ENCODE peak calls at places on chromosome 22, in nine cellular contexts. T is activated CD4-positive, alpha-beta memory T cell treated with anti-CD3 and anti-CD28 coated beads, Interleukin-2, amount 10 ng/mL, durations not matched to agents 7 days and 5 days; O is putamen; Y is stimulated activated CD4-positive, alpha-beta T cell treated with anti-CD3 and anti-CD28 coated beads, Interleukin-1b, Interleukin-23, amount 100 ng/mL, for 1 hour; X is BE2C; W is SHP77; Z is lung microvascular endothelial cell; C is activated naive CD4-positive, alpha-beta T cell treated with Interleukin-2 at 50 U/mL for 16 hours; U is NCI-H460. S is an unnamed sample.

GRCh38 chr22:28951969-28952521 is 68.7 kb downstream of the ZNRF3 start:
- DNase-seq in O (no peak), U (no peak), Y (no peak), T (no peak), C (no peak), X (no peak), W (no peak), Z (peak), S (no peak)

GRCh38 chr22:42688241-42688913 is 32.3 kb downstream of the A4GALT start:
- DNase-seq in W (peak), X (peak), T (no peak), O (peak), U (peak), Y (no peak), Z (peak), C (no peak), S (no peak)

GRCh38 chr22:49373289-49373666 is 454.4 kb downstream of the BRD1 start:
- DNase-seq in Y (no peak), U (no peak), C (no peak), X (no peak), T (no peak), O (no peak), Z (no peak), W (no peak), S (no peak)

GRCh38 chr22:50060441-50061140 is 2.5 kb upstream of the TTLL8 start:
- DNase-seq in Z (no peak), W (no peak), U (no peak), C (no peak), O (no peak), Y (no peak), X (no peak), T (no peak), S (no peak)

GRCh38 chr22:37218771-37219411 is 6.6 kb upstream of the SSTR3 start:
- DNase-seq in X (no peak), Z (no peak), O (no peak), W (no peak), T (peak), Y (no peak), C (peak), U (no peak), S (peak)

GRCh38 chr22:38304526-38304925 is 12.7 kb downstream of the CSNK1E start:
- DNase-seq in Y (no peak), X (no peak), T (no peak), Z (peak), O (no peak), W (no peak), C (no peak), U (no peak), S (no peak)

GRCh38 chr22:27460596-27461347 is 340.8 kb downstream of the MN1 start:
- DNase-seq in C (no peak), T (no peak), X (no peak), U (no peak), Z (no peak), Y (no peak), O (peak), W (no peak), S (no peak)

GRCh38 chr22:30485362-30485988 is 13.7 kb upstream of the SEC14L3 start:
- DNase-seq in Z (peak), Y (peak), X (peak), U (peak), T (peak), W (peak), C (peak), O (peak), S (peak)

GRCh38 chr22:37609240-37610152 is 862 bp downstream of the GGA1 start:
- DNase-seq in O (no peak), U (no peak), Z (peak), X (no peak), C (no peak), T (peak), Y (no peak), W (no peak), S (no peak)

GRCh38 chr22:32652609-32653008 is 148.9 kb upstream of the TIMP3 start:
- DNase-seq in Y (no peak), U (no peak), Z (no peak), C (no peak), W (no peak), O (no peak), X (no peak), T (no peak), S (no peak)

GRCh38 chr22:38513063-38513462 is 7.0 kb upstream of the DDX17 start:
- DNase-seq in X (peak), O (no peak), Y (no peak), T (peak), U (no peak), C (peak), Z (no peak), W (peak), S (peak)

GRCh38 chr22:43859176-43859575 is 3.1 kb downstream of the SULT4A1 start:
- DNase-seq in U (no peak), C (no peak), W (no peak), O (no peak), T (no peak), X (no peak), Y (no peak), Z (no peak), S (no peak)